ENCODE peak calls at places on chromosomes 11 and 22, in four cellular contexts. One of them, this sample, is unnamed.

GRCh38 chr11:18132341-18132740 is at the start of gene MRGPRX3:
- DNase-seq in IMR-90: no peak
- DNase-seq in fibroblast of lung: no peak
- DNase-seq in dorsolateral prefrontal cortex: no peak
- DNase-seq in this sample: no peak

GRCh38 chr11:46718155-46719019 is 626 bp upstream of the F2 start:
- DNase-seq in IMR-90: no peak
- DNase-seq in fibroblast of lung: no peak
- DNase-seq in dorsolateral prefrontal cortex: no peak
- DNase-seq in this sample: no peak

GRCh38 chr11:45145421-45146071 is 893 bp upstream of the PRDM11 start:
- DNase-seq in IMR-90: peak; percentile 35
- DNase-seq in fibroblast of lung: peak; percentile 33
- DNase-seq in dorsolateral prefrontal cortex: no peak
- DNase-seq in this sample: peak; percentile 79

GRCh38 chr22:31106651-31107205 is 640 bp downstream of the SELENOM start:
- DNase-seq in IMR-90: peak; percentile 55
- DNase-seq in fibroblast of lung: peak; percentile 39
- DNase-seq in dorsolateral prefrontal cortex: no peak
- DNase-seq in this sample: no peak

GRCh38 chr22:20808844-20809243 is 34.9 kb downstream of the SERPIND1 start:
- DNase-seq in IMR-90: no peak
- DNase-seq in fibroblast of lung: no peak
- DNase-seq in dorsolateral prefrontal cortex: no peak
- DNase-seq in this sample: no peak

GRCh38 chr11:67306769-67307544 is 3.6 kb downstream of the SSH3 start:
- DNase-seq in IMR-90: no peak
- DNase-seq in fibroblast of lung: no peak
- DNase-seq in dorsolateral prefrontal cortex: no peak
- DNase-seq in this sample: no peak

GRCh38 chr11:64186205-64187165 is 514 bp downstream of the STIP1 start:
- DNase-seq in IMR-90: peak; percentile 2
- DNase-seq in fibroblast of lung: peak; percentile 11
- DNase-seq in dorsolateral prefrontal cortex: no peak
- DNase-seq in this sample: no peak

GRCh38 chr11:132114185-132114584 is 743.8 kb downstream of the NTM start:
- DNase-seq in IMR-90: peak; percentile 25
- DNase-seq in fibroblast of lung: no peak
- DNase-seq in dorsolateral prefrontal cortex: peak; percentile 37
- DNase-seq in this sample: no peak

GRCh38 chr11:122933434-122933833 is 48.2 kb downstream of the BSX start:
- DNase-seq in IMR-90: no peak
- DNase-seq in fibroblast of lung: no peak
- DNase-seq in dorsolateral prefrontal cortex: no peak
- DNase-seq in this sample: no peak

GRCh38 chr11:93587858-93588581 is 44.8 kb upstream of the SMCO4 start:
- DNase-seq in IMR-90: no peak
- DNase-seq in fibroblast of lung: no peak
- DNase-seq in dorsolateral prefrontal cortex: no peak
- DNase-seq in this sample: no peak

GRCh38 chr11:114193730-114194674 is 102.2 kb upstream of the NNMT start:
- DNase-seq in IMR-90: no peak
- DNase-seq in fibroblast of lung: no peak
- DNase-seq in dorsolateral prefrontal cortex: no peak
- DNase-seq in this sample: no peak

GRCh38 chr22:45376703-45377102 is 36.7 kb downstream of the SMC1B start:
- DNase-seq in IMR-90: no peak
- DNase-seq in fibroblast of lung: no peak
- DNase-seq in dorsolateral prefrontal cortex: no peak
- DNase-seq in this sample: no peak

GRCh38 chr22:45170001-45170466 is 6.3 kb downstream of the NUP50 start:
- DNase-seq in IMR-90: peak; percentile 44
- DNase-seq in fibroblast of lung: peak; percentile 46
- DNase-seq in dorsolateral prefrontal cortex: no peak
- DNase-seq in this sample: no peak

GRCh38 chr11:22508691-22509090 is 116.9 kb downstream of the FANCF start:
- DNase-seq in IMR-90: no peak
- DNase-seq in fibroblast of lung: no peak
- DNase-seq in dorsolateral prefrontal cortex: no peak
- DNase-seq in this sample: no peak

GRCh38 chr22:38996105-38996504 is 14.0 kb downstream of the APOBEC3B start:
- DNase-seq in IMR-90: no peak
- DNase-seq in fibroblast of lung: no peak
- DNase-seq in dorsolateral prefrontal cortex: no peak
- DNase-seq in this sample: no peak

GRCh38 chr11:15289718-15290117 is 175.0 kb downstream of the INSC start:
- DNase-seq in IMR-90: no peak
- DNase-seq in fibroblast of lung: no peak
- DNase-seq in dorsolateral prefrontal cortex: no peak
- DNase-seq in this sample: no peak

GRCh38 chr11:12478743-12479142 is 101.4 kb downstream of the PARVA start:
- DNase-seq in IMR-90: peak; percentile 51
- DNase-seq in fibroblast of lung: peak; percentile 78
- DNase-seq in dorsolateral prefrontal cortex: no peak
- DNase-seq in this sample: no peak

GRCh38 chr11:64263021-64263946 is 12.0 kb downstream of the PLCB3 start:
- DNase-seq in IMR-90: peak; percentile 56
- DNase-seq in fibroblast of lung: peak; percentile 70
- DNase-seq in dorsolateral prefrontal cortex: no peak
- DNase-seq in this sample: no peak

GRCh38 chr11:11821899-11822298 is 19.9 kb upstream of the USP47 start:
- DNase-seq in IMR-90: peak; percentile 53
- DNase-seq in fibroblast of lung: peak; percentile 19
- DNase-seq in dorsolateral prefrontal cortex: no peak
- DNase-seq in this sample: no peak

GRCh38 chr11:133742388-133742787 is 102.9 kb downstream of the SPATA19 start:
- DNase-seq in IMR-90: no peak
- DNase-seq in fibroblast of lung: no peak
- DNase-seq in dorsolateral prefrontal cortex: no peak
- DNase-seq in this sample: peak; percentile 5

GRCh38 chr11:112212710-112213109 is 13.5 kb upstream of the PTS start:
- DNase-seq in IMR-90: no peak
- DNase-seq in fibroblast of lung: no peak
- DNase-seq in dorsolateral prefrontal cortex: no peak
- DNase-seq in this sample: no peak

GRCh38 chr11:44319552-44320288 is 9.8 kb upstream of the ALX4 start:
- DNase-seq in IMR-90: no peak
- DNase-seq in fibroblast of lung: no peak
- DNase-seq in dorsolateral prefrontal cortex: no peak
- DNase-seq in this sample: no peak

GRCh38 chr22:33952776-33953175 is 32.5 kb upstream of the LARGE1 start:
- DNase-seq in IMR-90: no peak
- DNase-seq in fibroblast of lung: no peak
- DNase-seq in dorsolateral prefrontal cortex: no peak
- DNase-seq in this sample: no peak

GRCh38 chr22:36336246-36337182 is 51.3 kb downstream of the MYH9 start:
- DNase-seq in IMR-90: no peak
- DNase-seq in fibroblast of lung: no peak
- DNase-seq in dorsolateral prefrontal cortex: no peak
- DNase-seq in this sample: no peak

GRCh38 chr11:59865031-59865430 is 1.3 kb downstream of the TCN1 start:
- DNase-seq in IMR-90: no peak
- DNase-seq in fibroblast of lung: peak; percentile 78
- DNase-seq in dorsolateral prefrontal cortex: no peak
- DNase-seq in this sample: no peak

GRCh38 chr11:80970016-80970516 is 1529.2 kb upstream of the TENM4 start:
- DNase-seq in IMR-90: no peak
- DNase-seq in fibroblast of lung: no peak
- DNase-seq in dorsolateral prefrontal cortex: no peak
- DNase-seq in this sample: no peak

GRCh38 chr22:17977371-17977770 is 47.0 kb downstream of the MICAL3 start:
- DNase-seq in IMR-90: no peak
- DNase-seq in fibroblast of lung: no peak
- DNase-seq in dorsolateral prefrontal cortex: no peak
- DNase-seq in this sample: no peak

GRCh38 chr11:1979607-1980006 is 18.0 kb downstream of the H19 start:
- DNase-seq in IMR-90: no peak
- DNase-seq in fibroblast of lung: no peak
- DNase-seq in dorsolateral prefrontal cortex: no peak
- DNase-seq in this sample: no peak

GRCh38 chr22:49936973-49937757 is 18.7 kb downstream of the CRELD2 start:
- DNase-seq in IMR-90: no peak
- DNase-seq in fibroblast of lung: peak; percentile 8
- DNase-seq in dorsolateral prefrontal cortex: peak; percentile 62
- DNase-seq in this sample: no peak

GRCh38 chr11:83241291-83241946 is 44.7 kb downstream of the CCDC90B start:
- DNase-seq in IMR-90: peak; percentile 77
- DNase-seq in fibroblast of lung: peak; percentile 77
- DNase-seq in dorsolateral prefrontal cortex: no peak
- DNase-seq in this sample: no peak

GRCh38 chr11:119892311-119892808 is 163.4 kb upstream of the NECTIN1 start:
- DNase-seq in IMR-90: no peak
- DNase-seq in fibroblast of lung: no peak
- DNase-seq in dorsolateral prefrontal cortex: peak; percentile 66
- DNase-seq in this sample: no peak

GRCh38 chr11:115606223-115607220 is 102.3 kb upstream of the CADM1 start:
- DNase-seq in IMR-90: peak; percentile 67
- DNase-seq in fibroblast of lung: peak; percentile 86
- DNase-seq in dorsolateral prefrontal cortex: no peak
- DNase-seq in this sample: no peak

GRCh38 chr11:27233654-27234042 is 129.4 kb downstream of the CCDC34 start:
- DNase-seq in IMR-90: no peak
- DNase-seq in fibroblast of lung: no peak
- DNase-seq in dorsolateral prefrontal cortex: no peak
- DNase-seq in this sample: no peak

GRCh38 chr11:77102246-77103210 is at the start of gene OMP:
- DNase-seq in IMR-90: no peak
- DNase-seq in fibroblast of lung: no peak
- DNase-seq in dorsolateral prefrontal cortex: no peak
- DNase-seq in this sample: no peak

GRCh38 chr11:73252577-73253191 is 19.5 kb upstream of the P2RY6 start:
- DNase-seq in IMR-90: no peak
- DNase-seq in fibroblast of lung: no peak
- DNase-seq in dorsolateral prefrontal cortex: no peak
- DNase-seq in this sample: no peak
- TF ChIP-seq CTCF in IMR-90: no peak
- TF ChIP-seq CTCF in fibroblast of lung: no peak
- TF ChIP-seq CTCF in dorsolateral prefrontal cortex: no peak
- TF ChIP-seq CTCF in this sample: no peak

GRCh38 chr22:32517921-32518320 is 43.3 kb downstream of the FBXO7 start:
- DNase-seq in IMR-90: no peak
- DNase-seq in fibroblast of lung: no peak
- DNase-seq in dorsolateral prefrontal cortex: no peak
- DNase-seq in this sample: no peak

GRCh38 chr22:32517488-32517887 is 42.9 kb downstream of the FBXO7 start:
- DNase-seq in IMR-90: no peak
- DNase-seq in fibroblast of lung: no peak
- DNase-seq in dorsolateral prefrontal cortex: no peak
- DNase-seq in this sample: no peak

GRCh38 chr22:32520612-32521011 is 46.0 kb downstream of the FBXO7 start:
- DNase-seq in IMR-90: no peak
- DNase-seq in fibroblast of lung: no peak
- DNase-seq in dorsolateral prefrontal cortex: no peak
- DNase-seq in this sample: no peak

GRCh38 chr22:32518351-32518750 is 43.7 kb downstream of the FBXO7 start:
- DNase-seq in IMR-90: no peak
- DNase-seq in fibroblast of lung: no peak
- DNase-seq in dorsolateral prefrontal cortex: no peak
- DNase-seq in this sample: no peak

GRCh38 chr22:32518848-32519247 is 44.2 kb downstream of the FBXO7 start:
- DNase-seq in IMR-90: no peak
- DNase-seq in fibroblast of lung: no peak
- DNase-seq in dorsolateral prefrontal cortex: no peak
- DNase-seq in this sample: no peak
- TF ChIP-seq CTCF in IMR-90: no peak
- TF ChIP-seq CTCF in fibroblast of lung: no peak
- TF ChIP-seq CTCF in dorsolateral prefrontal cortex: no peak
- TF ChIP-seq CTCF in this sample: no peak

DNA sequence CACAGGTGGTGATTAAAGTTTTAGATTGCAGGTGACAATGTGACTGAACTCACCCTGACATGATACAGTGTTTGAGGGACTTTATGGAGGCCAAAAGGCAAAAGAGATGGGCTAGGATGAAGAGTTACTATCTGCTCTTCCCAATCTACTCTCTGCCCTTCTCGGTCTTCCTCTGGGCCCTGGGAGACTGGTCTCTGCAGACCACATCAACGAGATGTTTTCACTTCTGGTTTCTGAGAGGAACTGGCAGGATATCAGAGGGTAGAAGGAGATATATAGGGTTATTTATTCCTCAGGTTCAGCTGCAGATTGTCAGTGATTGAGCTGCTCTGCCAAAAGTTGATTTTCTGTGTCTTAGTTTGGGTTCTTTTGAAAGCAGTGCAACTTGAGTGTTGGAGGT is 32.4 kb upstream of the CD44 start:
- DNase-seq in IMR-90: no peak
- DNase-seq in fibroblast of lung: no peak
- DNase-seq in dorsolateral prefrontal cortex: no peak
- DNase-seq in this sample: no peak
- TF ChIP-seq CTCF in IMR-90: no peak
- TF ChIP-seq CTCF in fibroblast of lung: no peak
- TF ChIP-seq CTCF in dorsolateral prefrontal cortex: no peak
- TF ChIP-seq CTCF in this sample: no peak

GRCh38 chr11:90587896-90588295 is 365.0 kb upstream of the CHORDC1 start:
- DNase-seq in IMR-90: no peak
- DNase-seq in fibroblast of lung: no peak
- DNase-seq in dorsolateral prefrontal cortex: no peak
- DNase-seq in this sample: no peak
- TF ChIP-seq CTCF in IMR-90: no peak
- TF ChIP-seq CTCF in fibroblast of lung: no peak
- TF ChIP-seq CTCF in dorsolateral prefrontal cortex: no peak
- TF ChIP-seq CTCF in this sample: no peak

DNA sequence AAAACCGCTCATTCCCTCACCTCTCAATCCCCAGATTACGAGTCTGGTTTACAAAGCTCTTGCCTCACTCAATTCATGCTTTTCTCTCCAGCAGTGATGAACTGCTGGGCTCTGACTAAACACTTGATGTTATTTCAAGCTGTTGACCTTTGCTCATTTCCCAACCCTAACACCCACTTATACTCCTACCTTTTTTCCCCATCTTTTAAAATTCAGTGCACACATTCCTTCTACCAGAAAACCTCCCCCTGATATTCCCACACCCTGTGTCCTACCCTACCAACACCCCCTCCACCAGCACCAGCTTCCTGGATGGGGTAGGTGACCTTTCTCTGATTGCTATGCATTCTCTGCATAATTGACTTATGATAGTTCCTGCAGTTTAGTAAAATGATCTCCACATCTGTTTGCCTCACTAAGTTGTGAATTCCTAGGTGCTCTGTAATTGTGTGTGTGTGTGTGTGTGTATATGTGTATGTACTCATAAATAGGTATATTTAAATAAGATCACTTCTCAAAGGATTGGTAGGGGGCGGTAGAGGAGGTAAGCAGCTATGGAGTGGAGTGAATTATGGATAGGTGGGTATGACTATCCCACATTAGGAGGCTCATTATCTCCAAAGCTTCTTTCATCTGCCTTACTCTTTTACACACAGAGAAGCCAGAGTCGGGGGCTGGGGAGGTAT is 842 bp downstream of the HEPACAM start:
- DNase-seq in IMR-90: peak; percentile 96
- DNase-seq in fibroblast of lung: peak; percentile 93
- DNase-seq in dorsolateral prefrontal cortex: no peak
- DNase-seq in this sample: no peak
- TF ChIP-seq CTCF in IMR-90: peak; percentile 35
- TF ChIP-seq CTCF in fibroblast of lung: peak; percentile 31
- TF ChIP-seq CTCF in dorsolateral prefrontal cortex: no peak
- TF ChIP-seq CTCF in this sample: peak; percentile 17